ENCODE peak calls at places on chromosomes 16 and 17, in eight cellular contexts. N is endothelial cell, B is RWPE1, E is choroid plexus epithelial cell, I is brain microvascular endothelial cell, F is fibroblast of mammary gland, P is Peyer's patch, H is keratinocyte. A is an unnamed sample.

GRCh38 chr16:89395150-89396142 is 94.9 kb downstream of the ANKRD11 start:
- DNase-seq in N (no peak), B (peak; percentile 95), E (peak; percentile 98), I (peak; percentile 95), F (peak; percentile 99), P (peak; percentile 86), H (peak; percentile 84), A (no peak)

GRCh38 chr17:34178047-34178446 is 77.0 kb upstream of the CCL2 start:
- DNase-seq in N (no peak), B (no peak), E (no peak), I (no peak), F (no peak), P (no peak), H (no peak), A (no peak)

GRCh38 chr16:27365142-27366089 is 36.6 kb upstream of the IL21R start:
- DNase-seq in N (no peak), B (peak; percentile 64), E (peak; percentile 45), I (peak; percentile 59), F (peak; percentile 67), P (no peak), H (peak; percentile 83), A (no peak)

GRCh38 chr17:36858119-36859002 is 78.9 kb upstream of the LHX1 start:
- DNase-seq in N (no peak), B (peak; percentile 60), E (no peak), I (no peak), F (no peak), P (no peak), H (no peak), A (no peak)

GRCh38 chr16:27703545-27703944 is 153.6 kb downstream of the KATNIP start:
- DNase-seq in N (no peak), B (no peak), E (peak; percentile 62), I (peak; percentile 19), F (no peak), P (no peak), H (no peak), A (no peak)

GRCh38 chr16:81066700-81067099 is 10.3 kb downstream of the C16orf46 start:
- DNase-seq in N (no peak), B (no peak), E (no peak), I (no peak), F (no peak), P (no peak), H (no peak), A (no peak)

GRCh38 chr17:77281904-77282367 is 141.2 kb downstream of the SEC14L1 start:
- DNase-seq in N (no peak), B (peak; percentile 46), E (no peak), I (no peak), F (no peak), P (peak; percentile 70), H (no peak), A (no peak)

GRCh38 chr16:85898521-85899442 is at the start of gene IRF8:
- DNase-seq in N (peak; percentile 67), B (no peak), E (peak; percentile 47), I (peak; percentile 17), F (no peak), P (peak; percentile 93), H (no peak), A (peak; percentile 89)

GRCh38 chr17:64354824-64355535 is 35.7 kb downstream of the PECAM1 start:
- DNase-seq in N (no peak), B (no peak), E (peak; percentile 71), I (no peak), F (peak; percentile 86), P (no peak), H (no peak), A (no peak)

GRCh38 chr16:19765860-19766553 is 47.9 kb downstream of the IQCK start:
- DNase-seq in N (no peak), B (no peak), E (no peak), I (no peak), F (no peak), P (no peak), H (no peak), A (no peak)

GRCh38 chr16:65884018-65884417 is 482.5 kb upstream of the CDH5 start:
- DNase-seq in N (no peak), B (peak; percentile 80), E (peak; percentile 5), I (no peak), F (peak; percentile 4), P (no peak), H (peak; percentile 83), A (no peak)

GRCh38 chr16:82801361-82801760 is 174.6 kb downstream of the CDH13 start:
- DNase-seq in N (no peak), B (no peak), E (peak; percentile 74), I (peak; percentile 74), F (peak; percentile 82), P (no peak), H (no peak), A (no peak)

GRCh38 chr17:28380572-28380907 is 9.0 kb downstream of the SARM1 start:
- DNase-seq in N (no peak), B (no peak), E (no peak), I (no peak), F (no peak), P (no peak), H (no peak), A (no peak)

GRCh38 chr17:40014375-40014980 is 762 bp upstream of the CSF3 start:
- DNase-seq in N (no peak), B (no peak), E (peak; percentile 13), I (no peak), F (peak; percentile 62), P (no peak), H (no peak), A (no peak)

GRCh38 chr17:79681628-79682261 is 49.0 kb upstream of the ENPP7 start:
- DNase-seq in N (no peak), B (no peak), E (no peak), I (no peak), F (no peak), P (no peak), H (no peak), A (no peak)

GRCh38 chr17:1460233-1460632 is 4.2 kb upstream of the CRK start:
- DNase-seq in N (no peak), B (peak; percentile 16), E (no peak), I (no peak), F (peak; percentile 21), P (peak; percentile 89), H (no peak), A (no peak)

GRCh38 chr16:24273511-24273910 is 17.4 kb downstream of the CACNG3 start:
- DNase-seq in N (no peak), B (peak; percentile 45), E (peak; percentile 16), I (no peak), F (peak; percentile 22), P (no peak), H (no peak), A (no peak)

GRCh38 chr17:75763613-75764416 is 1.2 kb downstream of the GALK1 start:
- DNase-seq in N (no peak), B (no peak), E (no peak), I (no peak), F (no peak), P (peak; percentile 61), H (no peak), A (no peak)

GRCh38 chr17:75763269-75763607 is 1.8 kb downstream of the GALK1 start:
- DNase-seq in N (no peak), B (no peak), E (no peak), I (no peak), F (no peak), P (peak; percentile 37), H (no peak), A (no peak)

GRCh38 chr17:75764417-75764710 is 628 bp downstream of the GALK1 start:
- DNase-seq in N (no peak), B (no peak), E (no peak), I (no peak), F (no peak), P (no peak), H (no peak), A (no peak)

GRCh38 chr17:75765981-75766380 is 989 bp upstream of the GALK1 start:
- DNase-seq in N (no peak), B (no peak), E (no peak), I (no peak), F (no peak), P (peak; percentile 49), H (no peak), A (no peak)

GRCh38 chr17:75764711-75765421 is at the start of gene GALK1:
- DNase-seq in N (peak; percentile 62), B (peak; percentile 73), E (peak; percentile 76), I (peak; percentile 25), F (peak; percentile 60), P (peak; percentile 88), H (no peak), A (peak; percentile 74)
- TF ChIP-seq CTCF in N (no peak), B (peak; percentile 71), E (peak; percentile 72), I (peak; percentile 78), F (peak; percentile 52), P (peak; percentile 59), H (no peak), A (no peak)

GRCh38 chr16:14497245-14498082 is 132.6 kb downstream of the PARN start:
- DNase-seq in N (no peak), B (no peak), E (no peak), I (no peak), F (no peak), P (no peak), H (no peak), A (no peak)
- TF ChIP-seq CTCF in N (no peak), B (no peak), E (no peak), I (no peak), F (no peak), P (no peak), H (no peak), A (no peak)

GRCh38 chr16:64478258-64478906 is 643.5 kb downstream of the CDH11 start:
- DNase-seq in N (no peak), B (no peak), E (peak; percentile 91), I (peak; percentile 81), F (peak; percentile 45), P (no peak), H (no peak), A (no peak)

GRCh38 chr16:64475627-64476351 is 646.1 kb downstream of the CDH11 start:
- DNase-seq in N (no peak), B (no peak), E (peak; percentile 92), I (peak; percentile 91), F (no peak), P (no peak), H (no peak), A (no peak)

DNA sequence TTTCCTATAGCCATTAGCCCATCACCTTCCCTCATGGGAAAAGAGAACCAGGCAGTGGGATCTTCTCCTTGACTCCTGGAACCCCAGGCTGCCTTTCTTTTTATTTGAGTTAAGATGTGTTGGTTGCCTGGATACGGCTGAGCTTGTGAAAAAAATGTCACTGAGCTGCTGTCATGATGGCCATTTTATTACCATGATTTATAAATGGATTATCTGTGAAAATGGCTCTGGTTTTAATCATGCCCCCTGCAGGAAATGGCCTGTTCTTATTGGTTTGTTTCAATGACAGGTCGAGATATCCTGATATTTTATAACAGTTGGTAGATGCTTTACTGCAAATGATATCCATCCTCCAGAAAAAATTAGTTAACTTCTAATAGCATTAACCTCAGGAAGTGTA is 640.4 kb downstream of the CDH11 start:
- DNase-seq in N (no peak), B (no peak), E (no peak), I (no peak), F (no peak), P (no peak), H (no peak), A (no peak)
- TF ChIP-seq CTCF in N (no peak), B (no peak), E (no peak), I (no peak), F (no peak), P (no peak), H (no peak), A (no peak)

GRCh38 chr16:71610447-71610846 is 15.5 kb upstream of the MARVELD3 start:
- DNase-seq in N (no peak), B (no peak), E (no peak), I (no peak), F (no peak), P (no peak), H (no peak), A (no peak)

GRCh38 chr16:71609066-71609465 is 16.9 kb upstream of the MARVELD3 start:
- DNase-seq in N (no peak), B (no peak), E (no peak), I (no peak), F (no peak), P (no peak), H (no peak), A (no peak)

GRCh38 chr16:71610936-71611871 is 14.8 kb upstream of the MARVELD3 start:
- DNase-seq in N (peak; percentile 96), B (peak; percentile 67), E (peak; percentile 74), I (peak; percentile 44), F (peak; percentile 48), P (peak; percentile 81), H (no peak), A (peak; percentile 83)
- TF ChIP-seq CTCF in N (peak; percentile 90), B (peak; percentile 75), E (peak; percentile 96), I (peak; percentile 99), F (peak; percentile 88), P (peak; percentile 59), H (peak; percentile 82), A (no peak)